ENCODE peak calls at places on chromosomes 4 and X, in five cellular contexts. One of them, this sample, is unnamed.

GRCh38 chrX:9842541-9842940 is 56.3 kb downstream of the SHROOM2 start:
- DNase-seq in mesenchymal stem cell: peak
- DNase-seq in H9: peak
- DNase-seq in H1: peak
- DNase-seq in trophoblast cell: no peak
- DNase-seq in this sample: peak

GRCh38 chrX:37824491-37825224 is 22.7 kb downstream of the DYNLT3 start:
- DNase-seq in mesenchymal stem cell: peak
- DNase-seq in H9: no peak
- DNase-seq in H1: no peak
- DNase-seq in trophoblast cell: no peak
- DNase-seq in this sample: no peak

GRCh38 chrX:154800508-154801207 is 4.6 kb downstream of the MPP1 start:
- DNase-seq in mesenchymal stem cell: no peak
- DNase-seq in H9: no peak
- DNase-seq in H1: no peak
- DNase-seq in trophoblast cell: no peak
- DNase-seq in this sample: no peak

GRCh38 chrX:11341274-11342256 is 48.4 kb downstream of the AMELX start:
- DNase-seq in mesenchymal stem cell: peak
- DNase-seq in H9: no peak
- DNase-seq in H1: no peak
- DNase-seq in trophoblast cell: peak
- DNase-seq in this sample: no peak

GRCh38 chrX:2665387-2666304 is 25.4 kb upstream of the CD99 start:
- DNase-seq in mesenchymal stem cell: no peak
- DNase-seq in H9: no peak
- DNase-seq in H1: no peak
- DNase-seq in trophoblast cell: no peak
- DNase-seq in this sample: no peak

GRCh38 chr4:1566838-1567518 is 117.1 kb downstream of the FAM53A start:
- DNase-seq in mesenchymal stem cell: no peak
- DNase-seq in H9: peak
- DNase-seq in H1: no peak
- DNase-seq in trophoblast cell: no peak
- DNase-seq in this sample: no peak

GRCh38 chr4:46404961-46405360 is 15.0 kb upstream of the GABRA2 start:
- DNase-seq in mesenchymal stem cell: peak
- DNase-seq in H9: peak
- DNase-seq in H1: peak
- DNase-seq in trophoblast cell: no peak
- DNase-seq in this sample: no peak

GRCh38 chr4:95217197-95217596 is 331.6 kb downstream of the UNC5C start:
- DNase-seq in mesenchymal stem cell: peak
- DNase-seq in H9: no peak
- DNase-seq in H1: no peak
- DNase-seq in trophoblast cell: no peak
- DNase-seq in this sample: no peak

GRCh38 chr4:94175553-94176260 is 32.0 kb upstream of the SMARCAD1 start:
- DNase-seq in mesenchymal stem cell: no peak
- DNase-seq in H9: no peak
- DNase-seq in H1: no peak
- DNase-seq in trophoblast cell: no peak
- DNase-seq in this sample: no peak

GRCh38 chrX:83019258-83019657 is 488.8 kb upstream of the POU3F4 start:
- DNase-seq in mesenchymal stem cell: no peak
- DNase-seq in H9: no peak
- DNase-seq in H1: no peak
- DNase-seq in trophoblast cell: no peak
- DNase-seq in this sample: no peak

GRCh38 chr4:186688150-186688943 is 35.3 kb downstream of the FAT1 start:
- DNase-seq in mesenchymal stem cell: no peak
- DNase-seq in H9: peak
- DNase-seq in H1: peak
- DNase-seq in trophoblast cell: no peak
- DNase-seq in this sample: no peak

GRCh38 chr4:98377626-98378025 is 116.4 kb downstream of the RAP1GDS1 start:
- DNase-seq in mesenchymal stem cell: peak
- DNase-seq in H9: no peak
- DNase-seq in H1: no peak
- DNase-seq in trophoblast cell: no peak
- DNase-seq in this sample: no peak

GRCh38 chr4:99341426-99341825 is 11.1 kb downstream of the ADH1C start:
- DNase-seq in mesenchymal stem cell: no peak
- DNase-seq in H9: no peak
- DNase-seq in H1: no peak
- DNase-seq in trophoblast cell: no peak
- DNase-seq in this sample: no peak

GRCh38 chr4:145861331-145862318 is 77.0 kb downstream of the ZNF827 start:
- DNase-seq in mesenchymal stem cell: no peak
- DNase-seq in H9: peak
- DNase-seq in H1: no peak
- DNase-seq in trophoblast cell: no peak
- DNase-seq in this sample: no peak

GRCh38 chr4:14410469-14410868 is 591.8 kb upstream of the CPEB2 start:
- DNase-seq in mesenchymal stem cell: no peak
- DNase-seq in H9: no peak
- DNase-seq in H1: no peak
- DNase-seq in trophoblast cell: no peak
- DNase-seq in this sample: no peak

GRCh38 chrX:55713635-55714034 is 3.9 kb upstream of the RRAGB start:
- DNase-seq in mesenchymal stem cell: no peak
- DNase-seq in H9: no peak
- DNase-seq in H1: no peak
- DNase-seq in trophoblast cell: peak
- DNase-seq in this sample: no peak

GRCh38 chrX:122133478-122133877 is 1050.6 kb upstream of the GRIA3 start:
- DNase-seq in mesenchymal stem cell: no peak
- DNase-seq in H9: no peak
- DNase-seq in H1: no peak
- DNase-seq in trophoblast cell: no peak
- DNase-seq in this sample: no peak

GRCh38 chr4:21202959-21203358 is 502.7 kb downstream of the PACRGL start:
- DNase-seq in mesenchymal stem cell: no peak
- DNase-seq in H9: no peak
- DNase-seq in H1: no peak
- DNase-seq in trophoblast cell: no peak
- DNase-seq in this sample: no peak

GRCh38 chr4:77123403-77123802 is 33.6 kb upstream of the CCNG2 start:
- DNase-seq in mesenchymal stem cell: no peak
- DNase-seq in H9: no peak
- DNase-seq in H1: no peak
- DNase-seq in trophoblast cell: no peak
- DNase-seq in this sample: no peak

GRCh38 chr4:31557444-31557843 is 837.3 kb downstream of the PCDH7 start:
- DNase-seq in mesenchymal stem cell: no peak
- DNase-seq in H9: no peak
- DNase-seq in H1: no peak
- DNase-seq in trophoblast cell: no peak
- DNase-seq in this sample: no peak

GRCh38 chr4:10926025-10926424 is 241.5 kb upstream of the CLNK start:
- DNase-seq in mesenchymal stem cell: peak
- DNase-seq in H9: no peak
- DNase-seq in H1: no peak
- DNase-seq in trophoblast cell: no peak
- DNase-seq in this sample: peak

GRCh38 chrX:132292753-132293152 is 73.5 kb upstream of the RAP2C start:
- DNase-seq in mesenchymal stem cell: peak
- DNase-seq in H9: peak
- DNase-seq in H1: no peak
- DNase-seq in trophoblast cell: peak
- DNase-seq in this sample: peak

GRCh38 chr4:19455850-19456602 is 795.7 kb upstream of the SLIT2 start:
- DNase-seq in mesenchymal stem cell: no peak
- DNase-seq in H9: no peak
- DNase-seq in H1: no peak
- DNase-seq in trophoblast cell: peak
- DNase-seq in this sample: no peak

GRCh38 chr4:60865238-60865637 is 334.9 kb upstream of the ADGRL3 start:
- DNase-seq in mesenchymal stem cell: peak
- DNase-seq in H9: peak
- DNase-seq in H1: no peak
- DNase-seq in trophoblast cell: peak
- DNase-seq in this sample: no peak

GRCh38 chr4:185950891-185951290 is 118.1 kb upstream of the TLR3 start:
- DNase-seq in mesenchymal stem cell: no peak
- DNase-seq in H9: no peak
- DNase-seq in H1: no peak
- DNase-seq in trophoblast cell: peak
- DNase-seq in this sample: no peak

GRCh38 chr4:111535792-111536191 is 609.5 kb upstream of the FAM241A start:
- DNase-seq in mesenchymal stem cell: no peak
- DNase-seq in H9: no peak
- DNase-seq in H1: no peak
- DNase-seq in trophoblast cell: peak
- DNase-seq in this sample: no peak

GRCh38 chr4:25180524-25181131 is 20.4 kb upstream of the SEPSECS start:
- DNase-seq in mesenchymal stem cell: peak
- DNase-seq in H9: peak
- DNase-seq in H1: no peak
- DNase-seq in trophoblast cell: peak
- DNase-seq in this sample: peak

GRCh38 chrX:39955621-39956020 is 142.1 kb downstream of the BCOR start:
- DNase-seq in mesenchymal stem cell: no peak
- DNase-seq in H9: no peak
- DNase-seq in H1: no peak
- DNase-seq in trophoblast cell: no peak
- DNase-seq in this sample: no peak

GRCh38 chr4:3517731-3518510 is 14.3 kb downstream of the LRPAP1 start:
- DNase-seq in mesenchymal stem cell: no peak
- DNase-seq in H9: no peak
- DNase-seq in H1: no peak
- DNase-seq in trophoblast cell: no peak
- DNase-seq in this sample: no peak
- H2BK12ac ChIP-seq in mesenchymal stem cell: no peak
- H2BK12ac ChIP-seq in H9: no peak
- H2BK12ac ChIP-seq in H1: no peak
- H2BK12ac ChIP-seq in trophoblast cell: no peak
- H2BK12ac ChIP-seq in this sample: no peak

GRCh38 chr4:125010776-125011503 is 298.4 kb upstream of the ANKRD50 start:
- DNase-seq in mesenchymal stem cell: no peak
- DNase-seq in H9: peak
- DNase-seq in H1: no peak
- DNase-seq in trophoblast cell: no peak
- DNase-seq in this sample: no peak
- H2AFZ ChIP-seq in mesenchymal stem cell: no peak
- H2AFZ ChIP-seq in H9: peak
- H2AFZ ChIP-seq in H1: peak
- H2AFZ ChIP-seq in trophoblast cell: no peak
- H2AFZ ChIP-seq in this sample: peak

GRCh38 chrX:120301960-120302359 is 9.3 kb downstream of the TMEM255A start:
- DNase-seq in mesenchymal stem cell: no peak
- DNase-seq in H9: no peak
- DNase-seq in H1: no peak
- DNase-seq in trophoblast cell: no peak
- DNase-seq in this sample: no peak
- H2BK12ac ChIP-seq in mesenchymal stem cell: no peak
- H2BK12ac ChIP-seq in H9: no peak
- H2BK12ac ChIP-seq in H1: no peak
- H2BK12ac ChIP-seq in trophoblast cell: no peak
- H2BK12ac ChIP-seq in this sample: no peak

GRCh38 chr4:15682790-15683495 is 1.3 kb downstream of the FAM200B start:
- DNase-seq in mesenchymal stem cell: peak
- DNase-seq in H9: no peak
- DNase-seq in H1: no peak
- DNase-seq in trophoblast cell: no peak
- DNase-seq in this sample: no peak
- H2AFZ ChIP-seq in mesenchymal stem cell: no peak
- H2AFZ ChIP-seq in H9: no peak
- H2AFZ ChIP-seq in H1: no peak
- H2AFZ ChIP-seq in trophoblast cell: no peak
- H2AFZ ChIP-seq in this sample: no peak

GRCh38 chr4:3792813-3793212 is 26.6 kb downstream of the ADRA2C start:
- DNase-seq in mesenchymal stem cell: no peak
- DNase-seq in H9: peak
- DNase-seq in H1: peak
- DNase-seq in trophoblast cell: no peak
- DNase-seq in this sample: no peak

GRCh38 chr4:3791256-3791655 is 25.1 kb downstream of the ADRA2C start:
- DNase-seq in mesenchymal stem cell: no peak
- DNase-seq in H9: no peak
- DNase-seq in H1: no peak
- DNase-seq in trophoblast cell: no peak
- DNase-seq in this sample: no peak

GRCh38 chr4:3790006-3790561 is 23.9 kb downstream of the ADRA2C start:
- DNase-seq in mesenchymal stem cell: no peak
- DNase-seq in H9: no peak
- DNase-seq in H1: no peak
- DNase-seq in trophoblast cell: no peak
- DNase-seq in this sample: no peak

GRCh38 chr4:3793545-3793944 is 27.4 kb downstream of the ADRA2C start:
- DNase-seq in mesenchymal stem cell: no peak
- DNase-seq in H9: no peak
- DNase-seq in H1: no peak
- DNase-seq in trophoblast cell: no peak
- DNase-seq in this sample: no peak

DNA sequence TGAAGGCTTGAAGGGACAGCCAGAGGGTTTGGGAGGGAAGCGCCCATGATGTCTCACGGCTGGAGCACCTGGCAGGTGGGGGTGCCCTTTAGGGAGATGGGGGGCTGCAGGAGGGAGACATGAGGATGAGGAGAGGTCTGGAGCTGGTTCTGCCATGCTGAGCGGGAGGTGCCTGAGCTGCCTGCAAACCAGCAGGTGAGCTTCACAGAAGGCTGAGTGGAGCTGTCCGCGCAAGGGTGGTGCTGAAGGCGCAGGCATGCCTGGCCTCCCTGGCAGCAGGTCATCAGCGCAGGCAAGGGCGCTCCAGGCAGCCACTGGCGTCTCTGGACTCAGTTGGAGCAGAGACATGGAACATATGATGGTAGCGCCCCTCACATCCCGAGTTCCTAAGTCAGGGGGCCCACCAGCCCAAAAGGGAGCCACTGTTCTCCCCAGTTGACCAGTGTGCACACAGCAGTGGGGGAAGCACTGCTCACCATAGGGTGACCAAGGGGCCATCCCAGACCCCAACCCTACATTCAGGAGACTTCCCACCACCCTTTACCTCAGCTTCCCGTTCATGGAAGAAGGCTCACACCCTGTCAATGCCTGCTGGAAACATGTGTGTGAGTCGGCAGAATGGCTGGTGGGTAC is 25.8 kb downstream of the ADRA2C start:
- DNase-seq in mesenchymal stem cell: no peak
- DNase-seq in H9: peak
- DNase-seq in H1: peak
- DNase-seq in trophoblast cell: peak
- DNase-seq in this sample: peak
- H2BK12ac ChIP-seq in mesenchymal stem cell: no peak
- H2BK12ac ChIP-seq in H9: no peak
- H2BK12ac ChIP-seq in H1: no peak
- H2BK12ac ChIP-seq in trophoblast cell: no peak
- H2BK12ac ChIP-seq in this sample: no peak

GRCh38 chrX:118975831-118976598 is 1.6 kb downstream of the LONRF3 start:
- DNase-seq in mesenchymal stem cell: peak
- DNase-seq in H9: no peak
- DNase-seq in H1: no peak
- DNase-seq in trophoblast cell: peak
- DNase-seq in this sample: no peak
- H2AFZ ChIP-seq in mesenchymal stem cell: no peak
- H2AFZ ChIP-seq in H9: no peak
- H2AFZ ChIP-seq in H1: no peak
- H2AFZ ChIP-seq in trophoblast cell: no peak
- H2AFZ ChIP-seq in this sample: peak

GRCh38 chrX:85213792-85214530 is 29.6 kb downstream of the SATL1 start:
- DNase-seq in mesenchymal stem cell: no peak
- DNase-seq in H9: no peak
- DNase-seq in H1: no peak
- DNase-seq in trophoblast cell: no peak
- DNase-seq in this sample: no peak
- H2BK12ac ChIP-seq in mesenchymal stem cell: no peak
- H2BK12ac ChIP-seq in H9: no peak
- H2BK12ac ChIP-seq in H1: no peak
- H2BK12ac ChIP-seq in trophoblast cell: no peak
- H2BK12ac ChIP-seq in this sample: no peak

This sample was measured in neuronal stem cell.